ENCODE peak calls at places on chromosomes 3 and 15, in nine cellular contexts. T is right lobe of liver; S is naive thymus-derived CD4-positive, alpha-beta T cell; K is osteoblast; D is sigmoid colon; A is hepatocyte; Z is AG10803; Y is adipocyte; W is heart left ventricle. I is an unnamed sample.

GRCh38 chr15:31150732-31151212 is 49.2 kb upstream of the TRPM1 start:
- DNase-seq in T (no peak), S (no peak), K (no peak), D (no peak), A (no peak), Z (no peak), Y (no peak), W (no peak), I (no peak)

GRCh38 chr3:66115858-66116654 is 77.3 kb upstream of the MAGI1 start:
- DNase-seq in T (no peak), S (no peak), K (peak), D (peak), A (peak), Z (peak), Y (peak), W (peak), I (peak)

GRCh38 chr15:95763426-95763825 is 567.1 kb upstream of the NR2F2 start:
- DNase-seq in T (no peak), S (no peak), K (no peak), D (no peak), A (no peak), Z (no peak), Y (no peak), W (no peak), I (no peak)

GRCh38 chr3:42224178-42224577 is 41.8 kb downstream of the CCK start:
- DNase-seq in T (no peak), S (no peak), K (no peak), D (no peak), A (no peak), Z (no peak), Y (no peak), W (no peak), I (peak)

GRCh38 chr3:58349792-58350626 is 17.3 kb downstream of the PXK start:
- DNase-seq in T (no peak), S (no peak), K (no peak), D (no peak), A (no peak), Z (no peak), Y (no peak), W (no peak), I (no peak)

GRCh38 chr3:158347966-158348365 is 223.0 kb upstream of the MLF1 start:
- DNase-seq in T (no peak), S (no peak), K (no peak), D (no peak), A (no peak), Z (peak), Y (peak), W (no peak), I (peak)

GRCh38 chr3:171286580-171287249 is 173.5 kb downstream of the TNIK start:
- DNase-seq in T (no peak), S (no peak), K (no peak), D (no peak), A (peak), Z (peak), Y (peak), W (no peak), I (peak)

GRCh38 chr15:86743283-86743903 is 663.7 kb downstream of the AGBL1 start:
- DNase-seq in T (no peak), S (peak), K (no peak), D (no peak), A (peak), Z (no peak), Y (no peak), W (peak), I (no peak)

GRCh38 chr3:1235526-1236120 is 142.8 kb downstream of the CNTN6 start:
- DNase-seq in T (no peak), S (no peak), K (peak), D (no peak), A (no peak), Z (no peak), Y (no peak), W (no peak), I (peak)

GRCh38 chr3:65524544-65525070 is 514.1 kb downstream of the MAGI1 start:
- DNase-seq in T (no peak), S (no peak), K (no peak), D (no peak), A (no peak), Z (no peak), Y (no peak), W (no peak), I (no peak)

GRCh38 chr15:94070341-94071275 is 160.8 kb upstream of the MCTP2 start:
- DNase-seq in T (no peak), S (no peak), K (no peak), D (peak), A (peak), Z (peak), Y (no peak), W (no peak), I (no peak)

GRCh38 chr3:39501982-39502837 is 34.7 kb downstream of the MOBP start:
- DNase-seq in T (no peak), S (no peak), K (no peak), D (no peak), A (no peak), Z (no peak), Y (no peak), W (no peak), I (no peak)

GRCh38 chr3:49668861-49669260 is 5.3 kb upstream of the APEH start:
- DNase-seq in T (no peak), S (no peak), K (peak), D (no peak), A (peak), Z (peak), Y (peak), W (no peak), I (peak)

GRCh38 chr3:31522152-31522551 is 10.6 kb upstream of the STT3B start:
- DNase-seq in T (no peak), S (peak), K (no peak), D (no peak), A (no peak), Z (no peak), Y (no peak), W (no peak), I (no peak)

GRCh38 chr3:48561045-48561736 is 2.4 kb downstream of the UCN2 start:
- DNase-seq in T (no peak), S (no peak), K (peak), D (peak), A (peak), Z (peak), Y (peak), W (peak), I (peak)

GRCh38 chr3:23041918-23042696 is 161.0 kb upstream of the UBE2E2 start:
- DNase-seq in T (no peak), S (no peak), K (peak), D (no peak), A (no peak), Z (peak), Y (peak), W (no peak), I (peak)

GRCh38 chr3:114649331-114649730 is 355.5 kb downstream of the TIGIT start:
- DNase-seq in T (no peak), S (no peak), K (peak), D (no peak), A (no peak), Z (peak), Y (peak), W (no peak), I (peak)

GRCh38 chr3:52527039-52527731 is 6.5 kb downstream of the NT5DC2 start:
- DNase-seq in T (peak), S (no peak), K (peak), D (peak), A (no peak), Z (no peak), Y (no peak), W (no peak), I (peak)

GRCh38 chr3:94293793-94294195 is 230.9 kb downstream of the NSUN3 start:
- DNase-seq in T (no peak), S (no peak), K (no peak), D (no peak), A (no peak), Z (no peak), Y (no peak), W (no peak), I (no peak)

GRCh38 chr3:171801738-171802600 is 8.3 kb downstream of the PLD1 start:
- DNase-seq in T (no peak), S (no peak), K (peak), D (no peak), A (no peak), Z (peak), Y (peak), W (no peak), I (peak)

GRCh38 chr3:110343945-110344344 is 727.7 kb upstream of the NECTIN3 start:
- DNase-seq in T (no peak), S (no peak), K (no peak), D (no peak), A (no peak), Z (peak), Y (no peak), W (no peak), I (peak)

GRCh38 chr3:1513662-1514061 is 420.8 kb downstream of the CNTN6 start:
- DNase-seq in T (no peak), S (no peak), K (no peak), D (no peak), A (no peak), Z (no peak), Y (no peak), W (no peak), I (no peak)

GRCh38 chr3:147618636-147619035 is 209.5 kb downstream of the ZIC1 start:
- DNase-seq in T (no peak), S (no peak), K (no peak), D (no peak), A (no peak), Z (no peak), Y (no peak), W (no peak), I (no peak)

GRCh38 chr3:195001961-195002861 is 268.7 kb downstream of the XXYLT1 start:
- DNase-seq in T (peak), S (peak), K (peak), D (no peak), A (peak), Z (peak), Y (peak), W (peak), I (peak)

GRCh38 chr3:58899159-58899952 is 150.5 kb downstream of the CFAP20DC start:
- DNase-seq in T (no peak), S (no peak), K (no peak), D (peak), A (peak), Z (peak), Y (peak), W (peak), I (peak)

GRCh38 chr15:67127925-67128324 is 62.5 kb downstream of the SMAD3 start:
- DNase-seq in T (no peak), S (no peak), K (peak), D (no peak), A (peak), Z (peak), Y (peak), W (no peak), I (peak)
- H3K4me3 ChIP-seq in T (no peak), S (no peak), K (no peak), D (no peak), A (no peak), Z (no peak), Y (peak), W (no peak), I (no peak)

GRCh38 chr3:133670525-133670995 is 8.8 kb upstream of the TOPBP1 start:
- DNase-seq in T (peak), S (no peak), K (no peak), D (no peak), A (no peak), Z (no peak), Y (no peak), W (no peak), I (no peak)
- H3K4me3 ChIP-seq in T (no peak), S (no peak), K (no peak), D (no peak), A (no peak), Z (no peak), Y (no peak), W (no peak), I (no peak)

GRCh38 chr15:50813089-50813488 is 47.6 kb upstream of the SPPL2A start:
- DNase-seq in T (no peak), S (no peak), K (no peak), D (no peak), A (no peak), Z (no peak), Y (no peak), W (no peak), I (no peak)
- H3K4me3 ChIP-seq in T (no peak), S (no peak), K (no peak), D (no peak), A (no peak), Z (no peak), Y (no peak), W (no peak), I (no peak)

DNA sequence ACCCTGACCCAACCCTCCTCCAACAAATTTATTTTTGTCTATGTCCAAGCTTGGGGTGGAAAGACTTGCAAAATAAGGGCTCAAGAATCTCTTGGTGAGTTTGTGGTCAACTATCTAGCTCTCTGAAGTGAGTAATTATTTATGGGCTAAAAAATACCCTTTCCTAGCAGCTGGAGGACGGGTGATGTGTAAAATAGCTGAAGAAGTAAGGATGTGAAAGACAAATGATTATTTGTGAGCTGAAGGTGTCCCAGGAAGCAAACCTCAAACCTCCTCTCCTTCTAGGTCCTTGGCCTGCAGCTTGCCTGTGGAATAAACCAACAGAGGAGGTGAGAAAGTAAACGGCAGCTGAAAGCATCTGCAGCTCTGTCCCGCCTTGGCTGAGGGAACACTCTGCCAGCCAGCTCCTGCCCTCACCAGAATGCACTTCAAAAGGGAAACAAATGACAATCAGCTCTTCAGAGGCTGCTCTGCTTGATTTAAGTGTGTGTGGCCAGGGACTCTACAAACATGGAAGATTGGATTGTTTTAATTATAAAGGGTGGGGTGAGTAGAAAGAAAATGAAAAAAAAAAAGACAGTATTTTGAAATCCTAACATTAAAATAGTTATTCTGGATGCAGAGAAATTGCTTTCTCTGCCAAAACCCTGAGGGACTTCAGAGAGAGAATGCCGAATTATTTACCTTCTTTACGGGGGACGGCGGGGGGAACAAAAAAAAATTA is 60.3 kb downstream of the TM4SF4 start:
- DNase-seq in T (no peak), S (no peak), K (no peak), D (peak), A (no peak), Z (peak), Y (peak), W (no peak), I (peak)
- H3K4me3 ChIP-seq in T (no peak), S (no peak), K (peak), D (no peak), A (no peak), Z (peak), Y (peak), W (no peak), I (no peak)

GRCh38 chr3:156376199-156376598 is 178.7 kb downstream of the SSR3 start:
- DNase-seq in T (no peak), S (no peak), K (no peak), D (no peak), A (no peak), Z (no peak), Y (no peak), W (no peak), I (no peak)

GRCh38 chr3:156377266-156377665 is 177.7 kb downstream of the SSR3 start:
- DNase-seq in T (no peak), S (no peak), K (no peak), D (no peak), A (no peak), Z (no peak), Y (no peak), W (no peak), I (no peak)

GRCh38 chr3:156371683-156372082 is 183.2 kb downstream of the SSR3 start:
- DNase-seq in T (no peak), S (no peak), K (no peak), D (no peak), A (no peak), Z (no peak), Y (no peak), W (no peak), I (no peak)

GRCh38 chr3:156373095-156373494 is 181.8 kb downstream of the SSR3 start:
- DNase-seq in T (no peak), S (no peak), K (no peak), D (no peak), A (no peak), Z (no peak), Y (no peak), W (no peak), I (no peak)

DNA sequence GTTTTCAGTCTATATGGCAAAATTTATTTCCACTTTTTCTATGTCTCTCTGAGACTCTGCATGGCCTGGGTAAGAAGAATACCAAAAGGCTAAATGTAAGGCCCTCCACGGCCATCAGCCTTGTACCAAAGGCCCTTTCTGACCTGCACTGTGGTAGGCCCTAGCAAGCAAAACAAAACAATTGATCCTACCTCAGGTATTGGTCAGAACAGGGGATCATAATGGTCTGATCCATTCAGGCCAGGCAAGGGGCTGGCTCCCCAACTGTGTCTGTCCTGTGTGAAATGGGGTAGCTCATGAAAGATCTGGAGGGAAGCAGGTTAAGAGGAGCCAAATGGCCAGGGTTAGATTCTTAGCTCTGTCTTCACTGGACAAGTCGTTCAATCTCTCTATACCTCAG is 181.3 kb downstream of the SSR3 start:
- DNase-seq in T (no peak), S (no peak), K (no peak), D (no peak), A (no peak), Z (no peak), Y (no peak), W (no peak), I (no peak)
- H3K4me3 ChIP-seq in T (no peak), S (no peak), K (no peak), D (no peak), A (no peak), Z (no peak), Y (no peak), W (no peak), I (no peak)

GRCh38 chr15:29398907-29399306 is 129.3 kb upstream of the NSMCE3 start:
- DNase-seq in T (no peak), S (no peak), K (no peak), D (no peak), A (no peak), Z (no peak), Y (no peak), W (no peak), I (no peak)

GRCh38 chr15:29396176-29396811 is 126.7 kb upstream of the NSMCE3 start:
- DNase-seq in T (no peak), S (no peak), K (no peak), D (no peak), A (no peak), Z (no peak), Y (no peak), W (no peak), I (no peak)

GRCh38 chr15:29403778-29404177 is 134.2 kb upstream of the NSMCE3 start:
- DNase-seq in T (no peak), S (no peak), K (no peak), D (no peak), A (no peak), Z (no peak), Y (no peak), W (no peak), I (no peak)

GRCh38 chr15:29401644-29402043 is 132.0 kb upstream of the NSMCE3 start:
- DNase-seq in T (no peak), S (no peak), K (no peak), D (no peak), A (no peak), Z (no peak), Y (no peak), W (no peak), I (no peak)

DNA sequence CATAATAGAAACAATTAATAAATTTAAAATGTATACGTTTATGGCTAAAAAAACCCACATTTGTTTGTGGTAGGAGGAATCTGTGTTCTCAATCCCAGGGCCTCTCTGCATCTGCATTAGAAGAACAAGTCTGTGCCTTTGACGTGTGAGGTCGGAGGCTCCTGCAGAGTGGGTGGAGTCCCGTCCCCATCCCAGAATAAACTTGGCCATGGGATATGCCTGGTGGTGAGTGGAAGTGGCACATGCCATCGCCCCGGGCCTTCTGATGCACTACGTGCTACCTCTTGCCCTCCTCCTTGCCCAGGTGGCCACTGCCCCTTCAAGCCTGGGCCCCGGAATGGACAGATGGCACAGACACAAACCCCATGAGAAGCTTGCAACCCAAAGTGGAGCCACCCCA is 131.1 kb upstream of the NSMCE3 start:
- DNase-seq in T (no peak), S (no peak), K (no peak), D (no peak), A (no peak), Z (no peak), Y (no peak), W (no peak), I (no peak)
- H3K4me3 ChIP-seq in T (no peak), S (no peak), K (no peak), D (no peak), A (no peak), Z (no peak), Y (no peak), W (no peak), I (no peak)

GRCh38 chr3:185866555-185866954 is 41.7 kb upstream of the IGF2BP2 start:
- DNase-seq in T (no peak), S (no peak), K (no peak), D (no peak), A (no peak), Z (no peak), Y (no peak), W (no peak), I (no peak)
- H3K4me3 ChIP-seq in T (no peak), S (no peak), K (no peak), D (no peak), A (no peak), Z (no peak), Y (no peak), W (no peak), I (no peak)

DNA sequence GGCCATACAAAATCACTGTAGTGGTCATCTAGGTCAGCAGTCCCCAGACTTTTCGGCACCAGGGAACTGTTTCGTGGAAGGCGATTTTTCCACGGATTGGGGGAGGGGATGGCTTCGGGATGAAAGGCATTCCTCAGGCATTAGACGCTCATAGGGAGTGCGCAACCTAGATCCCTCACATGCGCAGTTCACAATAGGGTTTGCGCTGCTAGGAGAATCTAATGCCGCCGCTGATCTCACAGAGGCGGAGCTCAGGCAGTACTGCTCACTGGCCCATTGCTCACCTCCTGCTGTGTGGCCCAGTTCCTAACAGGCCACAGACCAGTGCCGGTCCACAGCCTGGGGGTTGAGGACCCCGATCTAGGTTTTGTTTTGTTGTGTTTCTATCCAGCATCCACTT is 200.1 kb downstream of the SLC9A9 start:
- DNase-seq in T (peak), S (no peak), K (no peak), D (no peak), A (no peak), Z (no peak), Y (no peak), W (no peak), I (no peak)
- H3K4me3 ChIP-seq in T (no peak), S (no peak), K (no peak), D (no peak), A (no peak), Z (no peak), Y (no peak), W (no peak), I (no peak)

I was measured in choroid plexus epithelial cell.